ENCODE peak calls at places on chromosomes 16 and 17, in four cellular contexts. Y, F, M and U are unnamed samples.
A peak's percentile ranks its signal among the peaks of the same experiment; 100 is the strongest.

GRCh38 chr16:1093284-1094123 is 2.5 kb downstream of the C1QTNF8 start:
- DNase-seq in Y (no peak), F (no peak), M (peak; percentile 77), U (peak; percentile 76)

GRCh38 chr17:76000016-76000754 is 470 bp upstream of the CDK3 start:
- DNase-seq in Y (peak; percentile 73), F (peak; percentile 80), M (peak; percentile 93), U (peak; percentile 98)

GRCh38 chr17:76567634-76568432 is 17.8 kb downstream of the ST6GALNAC2 start:
- DNase-seq in Y (no peak), F (no peak), M (peak; percentile 53), U (peak; percentile 72)

GRCh38 chr16:14013571-14014283 is 57.4 kb upstream of the MRTFB start:
- DNase-seq in Y (no peak), F (no peak), M (no peak), U (peak; percentile 52)

GRCh38 chr17:51419476-51419875 is 159.1 kb downstream of the UTP18 start:
- DNase-seq in Y (no peak), F (no peak), M (no peak), U (peak; percentile 27)

GRCh38 chr17:77482375-77483127 is 341.8 kb downstream of the SEC14L1 start:
- DNase-seq in Y (no peak), F (no peak), M (no peak), U (no peak)

GRCh38 chr17:79742589-79742918 is 11.8 kb downstream of the ENPP7 start:
- DNase-seq in Y (no peak), F (no peak), M (no peak), U (no peak)

GRCh38 chr17:1873418-1873817 is 43.6 kb downstream of the RPA1 start:
- DNase-seq in Y (no peak), F (no peak), M (no peak), U (no peak)

GRCh38 chr17:74089869-74090464 is 113.5 kb upstream of the RPL38 start:
- DNase-seq in Y (peak; percentile 73), F (peak; percentile 79), M (peak; percentile 95), U (peak; percentile 99)

GRCh38 chr16:55146939-55147338 is 177.1 kb upstream of the IRX6 start:
- DNase-seq in Y (no peak), F (no peak), M (no peak), U (no peak)

GRCh38 chr17:82232322-82232785 is 3.5 kb downstream of the SLC16A3 start:
- DNase-seq in Y (no peak), F (no peak), M (no peak), U (no peak)

GRCh38 chr17:82230627-82231311 is 1.9 kb downstream of the SLC16A3 start:
- DNase-seq in Y (peak; percentile 94), F (peak; percentile 92), M (peak; percentile 86), U (peak; percentile 93)

GRCh38 chr17:82232876-82233785 is 4.3 kb downstream of the SLC16A3 start:
- DNase-seq in Y (no peak), F (no peak), M (no peak), U (peak; percentile 51)

GRCh38 chr17:82231312-82231561 is 2.4 kb downstream of the SLC16A3 start:
- DNase-seq in Y (no peak), F (no peak), M (no peak), U (no peak)

DNA sequence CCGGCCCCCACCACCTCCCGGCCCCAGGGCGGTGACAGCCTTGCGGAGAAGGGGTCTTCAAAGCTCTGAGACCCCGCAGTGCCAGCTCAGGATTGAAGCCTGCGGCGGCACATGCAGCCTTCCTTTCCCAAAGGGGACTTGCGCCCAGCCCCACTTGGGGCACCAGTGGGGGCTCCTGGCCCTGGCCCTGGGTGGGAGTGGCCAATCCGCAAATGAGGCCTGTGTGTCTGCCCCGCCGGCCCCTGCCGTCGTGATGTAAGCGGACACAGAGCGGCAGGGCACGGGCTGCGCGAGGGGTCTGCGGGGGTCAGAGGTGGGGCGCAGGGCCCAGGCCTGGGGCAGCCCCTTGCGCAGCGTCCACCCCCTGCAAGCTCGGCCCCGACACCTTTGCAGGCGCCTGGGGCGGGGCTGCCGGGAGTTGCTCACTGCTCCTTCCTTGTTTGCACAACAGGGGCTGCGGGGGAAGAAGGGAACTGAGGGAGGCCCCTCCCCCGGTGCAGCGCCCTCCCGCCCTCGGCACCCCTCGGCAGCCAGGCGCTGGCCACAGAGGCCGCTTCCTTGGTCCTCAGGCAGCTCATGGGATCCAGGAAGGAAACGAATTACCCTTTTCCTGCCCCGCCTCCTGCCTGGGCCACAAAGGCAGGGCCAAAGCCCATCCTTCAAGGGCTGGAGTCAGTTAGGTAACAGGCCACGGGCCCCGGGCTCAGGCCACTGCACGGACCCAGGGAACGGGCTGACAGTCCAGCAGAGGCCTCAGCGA is 2.9 kb downstream of the SLC16A3 start:
- DNase-seq in Y (peak; percentile 84), F (peak; percentile 87), M (peak; percentile 90), U (peak; percentile 96)
- H3K4me1 ChIP-seq in Y (peaks cover 85% of the 10 kb centered on the region), F (peaks cover 52% of the 10 kb centered on the region), M (no peaks in the 10 kb centered on the region), U (peaks cover 9% of the 10 kb centered on the region)

GRCh38 chr16:51134876-51135275 is 16.2 kb downstream of the SALL1 start:
- DNase-seq in Y (no peak), F (no peak), M (no peak), U (peak; percentile 68)
- H3K9me3 ChIP-seq in Y (no peaks in the 10 kb centered on the region), F (peaks cover 9% of the 10 kb centered on the region), M (no peaks in the 10 kb centered on the region), U (no peaks in the 10 kb centered on the region)

DNA sequence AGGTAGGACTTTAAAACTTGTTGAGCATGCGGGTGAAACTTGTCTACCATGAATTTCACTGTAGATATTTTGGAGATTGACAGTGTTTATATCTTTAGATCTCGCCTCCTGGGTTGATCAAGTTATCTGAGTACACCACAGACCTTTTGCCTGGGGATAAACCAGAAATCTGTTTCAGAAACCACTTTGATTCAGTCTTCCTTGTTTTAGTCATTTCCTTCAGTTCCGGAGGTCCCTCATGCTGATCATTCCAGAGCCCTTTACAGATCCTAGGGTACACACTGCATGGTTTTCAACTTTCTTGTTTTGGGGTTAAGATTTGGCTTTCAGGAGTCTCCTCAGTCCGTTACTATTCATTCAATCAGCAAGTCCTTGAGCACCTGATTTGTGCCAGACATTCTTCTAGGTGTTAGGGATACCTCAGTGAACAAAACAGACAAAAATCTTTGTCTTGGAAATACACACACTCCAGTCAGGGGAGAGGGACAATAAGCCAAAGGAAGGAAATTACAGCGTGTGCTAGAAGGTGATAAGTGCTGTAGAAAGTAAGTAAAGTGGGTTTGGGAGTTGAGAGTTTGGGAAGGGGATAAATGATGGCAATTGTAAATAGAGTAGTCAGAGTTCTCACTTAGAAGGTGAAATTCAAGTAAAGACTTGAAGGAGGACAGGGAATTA is 12.2 kb downstream of the NOD2 start:
- DNase-seq in Y (no peak), F (no peak), M (no peak), U (no peak)
- H3K4me1 ChIP-seq in Y (no peaks in the 10 kb centered on the region), F (no peaks in the 10 kb centered on the region), M (no peaks in the 10 kb centered on the region), U (no peaks in the 10 kb centered on the region)

GRCh38 chr17:82948957-82949356 is 109.1 kb upstream of the ZNF750 start:
- DNase-seq in Y (no peak), F (no peak), M (no peak), U (no peak)

GRCh38 chr17:82950525-82951102 is 110.8 kb upstream of the ZNF750 start:
- DNase-seq in Y (no peak), F (peak; percentile 10), M (no peak), U (no peak)

GRCh38 chr17:82949984-82950383 is 110.2 kb upstream of the ZNF750 start:
- DNase-seq in Y (no peak), F (no peak), M (no peak), U (no peak)

GRCh38 chr17:82949361-82949760 is 109.5 kb upstream of the ZNF750 start:
- DNase-seq in Y (no peak), F (no peak), M (no peak), U (no peak)

GRCh38 chr17:82952019-82952418 is 112.2 kb upstream of the ZNF750 start:
- DNase-seq in Y (peak; percentile 40), F (peak; percentile 24), M (no peak), U (no peak)
- H3K9me3 ChIP-seq in Y (peaks cover 23% of the 10 kb centered on the region), F (no peaks in the 10 kb centered on the region), M (peaks cover 52% of the 10 kb centered on the region), U (peaks cover 77% of the 10 kb centered on the region)

GRCh38 chr17:37555386-37555785 is 53.8 kb downstream of the SYNRG start:
- DNase-seq in Y (no peak), F (no peak), M (no peak), U (no peak)
- H3K4me1 ChIP-seq in Y (no peaks in the 10 kb centered on the region), F (no peaks in the 10 kb centered on the region), M (no peaks in the 10 kb centered on the region), U (peaks cover 16% of the 10 kb centered on the region)

DNA sequence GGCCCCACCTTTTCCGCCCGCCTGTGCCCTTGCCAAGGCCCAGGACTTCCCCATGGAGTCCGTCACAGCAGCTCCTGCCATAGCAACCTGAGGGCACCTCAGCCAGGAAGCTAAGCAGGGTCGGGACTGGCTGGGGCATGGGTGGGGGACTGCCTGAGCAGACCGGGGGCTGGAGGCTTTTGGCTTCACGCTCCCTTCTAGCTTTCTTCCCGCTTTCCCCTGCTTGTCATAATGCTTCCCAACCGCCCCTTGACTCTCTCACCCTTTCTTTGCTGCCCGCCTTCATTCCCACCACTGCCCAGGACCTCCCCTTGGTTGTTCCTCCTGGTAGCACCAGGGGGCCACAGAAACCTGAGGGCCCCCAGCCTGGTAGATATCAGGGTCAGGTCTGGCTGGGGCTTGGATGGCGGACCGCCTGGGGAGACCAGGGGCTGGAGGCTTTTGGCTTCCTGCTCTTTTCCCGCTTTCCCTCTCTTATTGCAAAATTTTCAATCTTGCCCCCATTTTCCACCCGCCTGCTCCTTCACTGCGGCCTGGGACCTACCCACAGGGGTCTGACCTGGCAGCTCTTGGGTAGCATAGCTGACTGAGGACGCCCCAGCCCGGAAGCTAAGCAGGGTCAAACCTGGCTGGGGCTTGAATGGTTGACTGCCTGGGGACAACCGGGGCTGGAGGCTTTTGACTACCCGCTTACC is 2287.7 kb downstream of the TP53TG3F start:
- DNase-seq in Y (no peak), F (no peak), M (no peak), U (no peak)
- H3K9me3 ChIP-seq in Y (no peaks in the 10 kb centered on the region), F (peaks cover 28% of the 10 kb centered on the region), M (peaks cover 98% of the 10 kb centered on the region), U (peaks cover 25% of the 10 kb centered on the region)

GRCh38 chr17:72853438-72854415 is 238.8 kb downstream of the SLC39A11 start:
- DNase-seq in Y (no peak), F (no peak), M (no peak), U (peak; percentile 62)
- H3K4me1 ChIP-seq in Y (no peaks in the 10 kb centered on the region), F (no peaks in the 10 kb centered on the region), M (no peaks in the 10 kb centered on the region), U (no peaks in the 10 kb centered on the region)

GRCh38 chr16:76038097-76038496 is 239.1 kb upstream of the CNTNAP4 start:
- DNase-seq in Y (no peak), F (no peak), M (no peak), U (no peak)

GRCh38 chr16:76035689-76036088 is 241.5 kb upstream of the CNTNAP4 start:
- DNase-seq in Y (no peak), F (no peak), M (no peak), U (no peak)
- H3K9me3 ChIP-seq in Y (no peaks in the 10 kb centered on the region), F (no peaks in the 10 kb centered on the region), M (peaks cover 28% of the 10 kb centered on the region), U (peaks cover 78% of the 10 kb centered on the region)

GRCh38 chr17:18319604-18320256 is 4.6 kb downstream of the SMCR8 start:
- DNase-seq in Y (no peak), F (no peak), M (peak; percentile 73), U (peak; percentile 88)
- H3K4me1 ChIP-seq in Y (peaks cover 8% of the 10 kb centered on the region), F (peaks cover 38% of the 10 kb centered on the region), M (no peaks in the 10 kb centered on the region), U (peaks cover 17% of the 10 kb centered on the region)